ENCODE peak calls at places on chromosomes 16 and 17, in ten cellular contexts. P is H1, X is prostate gland, N is SK-N-SH, B is GM12878, A is K562, G is transverse colon, D is HepG2, O is stomach, T is suprapubic skin. H is an unnamed sample. For H3K9me3, the result is how much of the 10 kb centered on the place peaks cover.

GRCh38 chr17:31778538-31778937 is 80.5 kb downstream of the COPRS start:
- DNase-seq in N (no peak), D (no peak), T (no peak), O (no peak), A (no peak), P (no peak), X (no peak), B (no peak), G (no peak), H (no peak)

GRCh38 chr17:40499551-40500189 is 1.8 kb downstream of the TNS4 start:
- DNase-seq in N (peak), G (peak), A (no peak), X (peak), O (peak), P (peak), T (peak), D (peak), B (no peak), H (peak)

GRCh38 chr17:47797797-47798196 is 23.8 kb downstream of the OSBPL7 start:
- DNase-seq in N (no peak), D (no peak), P (no peak), G (no peak), O (no peak), A (peak), T (no peak), X (no peak), B (no peak), H (no peak)

GRCh38 chr16:51553910-51554309 is 402.8 kb upstream of the SALL1 start:
- DNase-seq in B (no peak), G (no peak), T (no peak), P (no peak), N (no peak), A (no peak), X (no peak), O (no peak), D (no peak), H (no peak)

GRCh38 chr16:5056347-5056746 is 9.4 kb downstream of the C16orf89 start:
- DNase-seq in O (peak), T (no peak), A (peak), X (no peak), P (peak), B (no peak), G (peak), D (peak), N (peak), H (no peak)

GRCh38 chr17:1882836-1883235 is 53.0 kb downstream of the RPA1 start:
- DNase-seq in N (peak), P (peak), T (no peak), B (no peak), O (no peak), X (no peak), G (no peak), D (peak), A (peak), H (no peak)

GRCh38 chr16:75261590-75262078 is 10.2 kb upstream of the BCAR1 start:
- DNase-seq in X (no peak), B (no peak), T (no peak), G (no peak), A (no peak), O (no peak), D (no peak), P (peak), N (peak), H (no peak)

GRCh38 chr17:8857919-8858318 is 9.6 kb downstream of the PIK3R6 start:
- DNase-seq in T (no peak), N (no peak), A (no peak), G (no peak), O (no peak), B (peak), P (no peak), D (no peak), X (no peak), H (no peak)

GRCh38 chr17:68950725-68951124 is 4.5 kb downstream of the ABCA8 start:
- DNase-seq in P (no peak), N (no peak), O (no peak), G (no peak), A (no peak), X (no peak), T (no peak), B (no peak), D (no peak), H (no peak)

GRCh38 chr17:38617074-38617860 is 11.5 kb upstream of the SRCIN1 start:
- DNase-seq in A (no peak), O (no peak), P (no peak), T (no peak), X (no peak), N (no peak), G (no peak), D (no peak), B (no peak), H (peak)

GRCh38 chr17:7109461-7110322 is 4.9 kb downstream of the ASGR2 start:
- DNase-seq in N (no peak), G (no peak), X (no peak), B (no peak), T (no peak), O (no peak), D (no peak), P (no peak), A (no peak), H (no peak)

GRCh38 chr16:50251375-50252081 is 14.8 kb upstream of the ADCY7 start:
- DNase-seq in A (no peak), B (no peak), O (no peak), G (no peak), P (no peak), D (no peak), N (no peak), X (no peak), T (no peak), H (no peak)

GRCh38 chr16:75620326-75621169 is 2.5 kb downstream of the ADAT1 start:
- DNase-seq in G (peak), P (no peak), O (peak), B (no peak), A (peak), T (no peak), D (no peak), N (no peak), X (no peak), H (no peak)

DNA sequence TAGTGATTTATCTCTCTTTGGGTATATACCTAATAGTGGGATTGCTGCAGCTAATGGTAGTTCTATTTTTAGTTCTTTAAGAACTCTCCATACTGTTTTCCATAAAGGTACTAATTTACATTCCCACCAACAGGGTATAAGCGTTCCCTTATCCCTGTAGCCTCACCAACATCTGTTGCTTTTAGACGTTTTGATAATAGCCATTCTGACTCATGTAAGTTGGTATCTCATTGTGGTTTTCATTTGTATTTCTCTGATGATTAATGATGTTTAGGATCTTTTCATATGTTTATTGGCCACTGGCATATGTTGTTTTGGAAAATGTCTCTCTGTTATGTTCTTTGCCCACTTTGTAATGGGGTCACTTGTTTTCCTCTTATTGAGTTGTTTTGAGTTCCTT is 88.5 kb upstream of the ZNF267 start:
- DNase-seq in A (no peak), O (no peak), D (no peak), T (no peak), X (no peak), G (no peak), N (no peak), P (no peak), B (no peak), H (no peak)
- H3K9me3 ChIP-seq in A (under half), O (half or more), D (half or more), T (under half), X (under half), G (under half), N (under half), P (under half), B (under half), H (under half)

GRCh38 chr17:35192708-35193107 is 1.5 kb downstream of the SLC35G3 start:
- DNase-seq in G (no peak), T (no peak), D (no peak), O (no peak), P (no peak), N (no peak), B (no peak), X (no peak), A (no peak), H (no peak)
- TF ChIP-seq POLR2AphosphoS5 in G (no peak), T (no peak), D (no peak), O (no peak), P (no peak), N (no peak), B (no peak), X (no peak), A (no peak), H (no peak)

GRCh38 chr16:68343137-68343536 is 32.3 kb downstream of the PRMT7 start:
- DNase-seq in N (no peak), T (no peak), G (no peak), D (no peak), X (no peak), A (no peak), O (no peak), P (no peak), B (no peak), H (no peak)
- H3K27ac ChIP-seq in N (no peak), T (no peak), G (no peak), D (no peak), X (no peak), A (no peak), O (no peak), P (no peak), B (no peak), H (no peak)

GRCh38 chr17:27157297-27157696 is 136.6 kb upstream of the WSB1 start:
- DNase-seq in G (no peak), N (no peak), P (no peak), B (no peak), X (no peak), T (peak), D (no peak), A (no peak), O (no peak), H (no peak)
- H3K9me3 ChIP-seq in G (under half), N (under half), P (half or more), B (under half), X (under half), T (under half), D (under half), A (under half), O (under half), H (under half)

GRCh38 chr16:88922114-88922825 is 54.7 kb downstream of the CBFA2T3 start:
- DNase-seq in P (peak), B (no peak), N (no peak), O (peak), D (no peak), G (peak), X (peak), T (peak), A (no peak), H (peak)
- TF ChIP-seq POLR2AphosphoS5 in P (no peak), B (no peak), N (no peak), O (no peak), D (no peak), G (no peak), X (peak), T (no peak), A (no peak), H (no peak)

GRCh38 chr16:19598805-19599204 is 43.3 kb downstream of the VPS35L start:
- DNase-seq in A (no peak), X (no peak), N (no peak), O (no peak), B (no peak), T (no peak), P (no peak), G (no peak), D (no peak), H (no peak)
- H3K27ac ChIP-seq in A (no peak), X (no peak), N (no peak), O (no peak), B (no peak), T (no peak), P (no peak), G (no peak), D (no peak), H (no peak)

GRCh38 chr17:22273308-22273707 is 581.0 kb downstream of the KCNJ18 start:
- DNase-seq in N (no peak), X (no peak), P (no peak), O (no peak), G (no peak), A (no peak), B (no peak), D (no peak), T (peak), H (no peak)
- H3K9me3 ChIP-seq in N (under half), X (under half), P (half or more), O (under half), G (under half), A (under half), B (under half), D (under half), T (under half), H (under half)

GRCh38 chr16:57000271-57001025 is 11.1 kb downstream of the NLRC5 start:
- DNase-seq in A (no peak), D (no peak), G (peak), O (peak), T (no peak), X (no peak), P (no peak), B (peak), N (no peak), H (peak)
- TF ChIP-seq POLR2AphosphoS5 in A (no peak), D (no peak), G (no peak), O (peak), T (no peak), X (no peak), P (no peak), B (peak), N (no peak), H (peak)